ENCODE peak calls at places on chromosome 20, in four cellular contexts. One of them, this sample, is unnamed.

GRCh38 chr20:62667530-62668440 is 25.5 kb downstream of the SLCO4A1 start:
- DNase-seq in PC-3: no peak
- DNase-seq in IMR-90: no peak
- DNase-seq in sigmoid colon: no peak
- DNase-seq in this sample: no peak

GRCh38 chr20:30816182-30816645 is 441.2 kb upstream of the DEFB115 start:
- DNase-seq in IMR-90: no peak
- DNase-seq in PC-3: no peak
- DNase-seq in sigmoid colon: no peak
- DNase-seq in this sample: no peak

GRCh38 chr20:55094353-55094861 is 619.0 kb downstream of the DOK5 start:
- DNase-seq in PC-3: no peak
- DNase-seq in sigmoid colon: no peak
- DNase-seq in IMR-90: no peak
- DNase-seq in this sample: no peak

GRCh38 chr20:8132632-8133587 is 844 bp downstream of the PLCB1 start:
- DNase-seq in IMR-90: no peak
- DNase-seq in PC-3: no peak
- DNase-seq in sigmoid colon: peak; percentile 83
- DNase-seq in this sample: no peak

GRCh38 chr20:51697119-51697826 is 70.9 kb downstream of the ATP9A start:
- DNase-seq in sigmoid colon: no peak
- DNase-seq in PC-3: peak; percentile 78
- DNase-seq in IMR-90: peak; percentile 31
- DNase-seq in this sample: no peak

GRCh38 chr20:49270177-49270576 is 7.7 kb downstream of the ZNFX1 start:
- DNase-seq in IMR-90: peak; percentile 39
- DNase-seq in sigmoid colon: no peak
- DNase-seq in PC-3: no peak
- DNase-seq in this sample: no peak

GRCh38 chr20:10427060-10427692 is 6.8 kb downstream of the MKKS start:
- DNase-seq in PC-3: peak; percentile 67
- DNase-seq in IMR-90: peak; percentile 74
- DNase-seq in sigmoid colon: no peak
- DNase-seq in this sample: peak; percentile 82

GRCh38 chr20:8932192-8933150 is 136.4 kb upstream of the PLCB4 start:
- DNase-seq in PC-3: peak; percentile 66
- DNase-seq in IMR-90: peak; percentile 67
- DNase-seq in sigmoid colon: no peak
- DNase-seq in this sample: no peak

GRCh38 chr20:37042986-37043972 is 52.5 kb downstream of the RBL1 start:
- DNase-seq in sigmoid colon: no peak
- DNase-seq in PC-3: no peak
- DNase-seq in IMR-90: no peak
- DNase-seq in this sample: no peak

GRCh38 chr20:12072221-12072944 is 154.7 kb downstream of the BTBD3 start:
- DNase-seq in sigmoid colon: no peak
- DNase-seq in IMR-90: no peak
- DNase-seq in PC-3: no peak
- DNase-seq in this sample: no peak

GRCh38 chr20:38722708-38723068 is 1.6 kb upstream of the SLC32A1 start:
- DNase-seq in PC-3: no peak
- DNase-seq in IMR-90: no peak
- DNase-seq in sigmoid colon: no peak
- DNase-seq in this sample: no peak

GRCh38 chr20:21102252-21102609 is 3.9 kb downstream of the LINC00237 start:
- DNase-seq in PC-3: no peak
- DNase-seq in IMR-90: no peak
- DNase-seq in sigmoid colon: no peak
- DNase-seq in this sample: peak; percentile 51

GRCh38 chr20:63653041-63653973 is at the start of gene STMN3:
- DNase-seq in sigmoid colon: peak; percentile 96
- DNase-seq in PC-3: peak; percentile 61
- DNase-seq in IMR-90: peak; percentile 88
- DNase-seq in this sample: peak; percentile 74

GRCh38 chr20:45971425-45971674 is 653 bp downstream of the ZNF335 start:
- DNase-seq in PC-3: no peak
- DNase-seq in IMR-90: no peak
- DNase-seq in sigmoid colon: no peak
- DNase-seq in this sample: peak; percentile 62

GRCh38 chr20:24577271-24577909 is 108.0 kb downstream of the SYNDIG1 start:
- DNase-seq in IMR-90: no peak
- DNase-seq in PC-3: peak; percentile 26
- DNase-seq in sigmoid colon: no peak
- DNase-seq in this sample: no peak

GRCh38 chr20:7123457-7123856 is 356.0 kb downstream of the BMP2 start:
- DNase-seq in PC-3: no peak
- DNase-seq in sigmoid colon: no peak
- DNase-seq in IMR-90: no peak
- DNase-seq in this sample: no peak

GRCh38 chr20:37308098-37309050 is 18.9 kb downstream of the MANBAL start:
- DNase-seq in sigmoid colon: peak; percentile 37
- DNase-seq in PC-3: no peak
- DNase-seq in IMR-90: no peak
- DNase-seq in this sample: no peak

DNA sequence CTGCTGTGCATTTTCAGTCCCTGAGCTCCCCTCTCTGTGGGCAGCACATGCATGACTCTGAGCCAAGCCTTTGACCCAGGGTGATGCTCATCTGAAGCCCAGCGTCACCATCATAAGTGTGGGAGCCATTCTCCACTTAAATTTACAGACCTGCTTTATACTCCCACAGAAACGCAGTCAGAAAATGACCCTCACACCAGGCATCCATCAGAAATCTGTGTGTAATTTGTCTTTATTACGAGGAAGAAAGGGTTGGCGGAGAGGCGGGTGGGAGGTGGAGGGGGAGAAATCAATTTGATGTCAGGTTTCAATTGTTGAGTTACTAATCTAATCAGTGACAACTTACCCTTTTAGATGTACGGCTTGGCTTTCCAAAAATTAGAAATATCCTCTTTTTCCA is 353.6 kb downstream of the MAFB start:
- DNase-seq in sigmoid colon: no peak
- DNase-seq in IMR-90: no peak
- DNase-seq in PC-3: no peak
- DNase-seq in this sample: no peak
- H3K27me3 ChIP-seq in sigmoid colon: no peaks in the 10 kb centered on the region
- H3K27me3 ChIP-seq in IMR-90: no peaks in the 10 kb centered on the region
- H3K27me3 ChIP-seq in PC-3: no peaks in the 10 kb centered on the region
- H3K27me3 ChIP-seq in this sample: no peaks in the 10 kb centered on the region

GRCh38 chr20:53843645-53844044 is 226.7 kb downstream of the BCAS1 start:
- DNase-seq in sigmoid colon: no peak
- DNase-seq in PC-3: no peak
- DNase-seq in IMR-90: no peak
- DNase-seq in this sample: no peak

GRCh38 chr20:53845980-53846379 is 224.4 kb downstream of the BCAS1 start:
- DNase-seq in IMR-90: no peak
- DNase-seq in sigmoid colon: no peak
- DNase-seq in PC-3: no peak
- DNase-seq in this sample: no peak

GRCh38 chr20:53846640-53847039 is 223.8 kb downstream of the BCAS1 start:
- DNase-seq in PC-3: no peak
- DNase-seq in sigmoid colon: no peak
- DNase-seq in IMR-90: no peak
- DNase-seq in this sample: no peak

GRCh38 chr20:53842301-53843099 is 227.9 kb downstream of the BCAS1 start:
- DNase-seq in IMR-90: no peak
- DNase-seq in PC-3: no peak
- DNase-seq in sigmoid colon: no peak
- DNase-seq in this sample: no peak

DNA sequence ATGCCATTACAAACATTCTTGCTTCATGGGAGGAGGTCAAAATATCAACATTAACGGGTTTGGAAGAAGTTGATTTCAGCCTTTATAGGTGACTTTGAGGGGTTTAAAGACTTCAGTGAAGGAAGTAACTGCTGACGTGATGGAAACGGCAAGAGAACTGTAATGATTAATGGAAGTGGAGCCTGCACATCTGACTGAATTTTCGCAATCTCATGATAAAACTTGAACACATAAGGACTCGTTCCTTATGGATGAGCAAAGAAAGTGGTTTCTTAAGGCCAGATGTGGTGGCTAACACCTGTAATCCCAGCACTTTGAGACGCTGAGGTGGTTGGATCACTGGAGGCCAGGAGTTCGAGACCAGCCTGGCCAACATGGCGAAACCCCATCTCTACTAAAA is 226.1 kb downstream of the BCAS1 start:
- DNase-seq in PC-3: no peak
- DNase-seq in sigmoid colon: no peak
- DNase-seq in IMR-90: no peak
- DNase-seq in this sample: no peak
- H3K4me1 ChIP-seq in PC-3: peaks cover 37% of the 10 kb centered on the region
- H3K4me1 ChIP-seq in sigmoid colon: no peaks in the 10 kb centered on the region
- H3K4me1 ChIP-seq in IMR-90: no peaks in the 10 kb centered on the region
- H3K4me1 ChIP-seq in this sample: peaks cover 27% of the 10 kb centered on the region

DNA sequence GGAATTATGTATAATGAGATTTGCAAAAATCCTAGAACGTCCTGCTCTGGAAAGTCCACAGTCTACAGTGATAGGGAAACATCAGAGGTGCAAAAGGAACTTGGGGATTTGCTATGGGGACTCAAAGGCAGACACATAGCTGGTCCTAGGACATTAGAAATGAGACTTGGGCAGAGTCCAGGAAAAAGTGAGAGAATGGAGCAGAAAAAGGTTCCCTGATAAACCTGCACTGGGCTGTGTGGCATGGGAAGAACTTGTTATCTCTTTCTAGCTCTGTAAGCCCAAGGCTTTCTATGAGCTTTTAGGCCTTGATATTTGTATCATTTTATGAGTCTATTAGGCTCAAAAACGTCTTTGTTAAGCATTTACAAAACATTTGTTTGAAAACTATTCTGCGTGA is 15.2 kb downstream of the PRND start:
- DNase-seq in sigmoid colon: no peak
- DNase-seq in PC-3: no peak
- DNase-seq in IMR-90: no peak
- DNase-seq in this sample: no peak
- H3K9me3 ChIP-seq in sigmoid colon: no peaks in the 10 kb centered on the region
- H3K9me3 ChIP-seq in PC-3: no peaks in the 10 kb centered on the region
- H3K9me3 ChIP-seq in IMR-90: peaks cover 4% of the 10 kb centered on the region
- H3K9me3 ChIP-seq in this sample: no peaks in the 10 kb centered on the region

GRCh38 chr20:13265941-13266340 is 44.9 kb downstream of the ISM1 start:
- DNase-seq in sigmoid colon: no peak
- DNase-seq in PC-3: no peak
- DNase-seq in IMR-90: no peak
- DNase-seq in this sample: no peak

GRCh38 chr20:13270211-13270610 is 49.1 kb downstream of the ISM1 start:
- DNase-seq in IMR-90: no peak
- DNase-seq in PC-3: no peak
- DNase-seq in sigmoid colon: no peak
- DNase-seq in this sample: no peak

GRCh38 chr20:13267231-13267630 is 46.2 kb downstream of the ISM1 start:
- DNase-seq in sigmoid colon: no peak
- DNase-seq in PC-3: no peak
- DNase-seq in IMR-90: no peak
- DNase-seq in this sample: no peak

GRCh38 chr20:13271098-13271497 is 50.0 kb downstream of the ISM1 start:
- DNase-seq in PC-3: no peak
- DNase-seq in sigmoid colon: no peak
- DNase-seq in IMR-90: no peak
- DNase-seq in this sample: no peak

GRCh38 chr20:13268943-13269342 is 47.9 kb downstream of the ISM1 start:
- DNase-seq in PC-3: no peak
- DNase-seq in IMR-90: no peak
- DNase-seq in sigmoid colon: no peak
- DNase-seq in this sample: no peak
- H3K27me3 ChIP-seq in PC-3: peaks cover 66% of the 10 kb centered on the region
- H3K27me3 ChIP-seq in IMR-90: peaks cover 3% of the 10 kb centered on the region
- H3K27me3 ChIP-seq in sigmoid colon: no peaks in the 10 kb centered on the region
- H3K27me3 ChIP-seq in this sample: no peaks in the 10 kb centered on the region

This sample was measured in Peyer's patch.